ENCODE peak calls at places on chromosomes 5 and 9, in eight cellular contexts. X is left lobe of liver; E is stimulated activated CD4-positive, alpha-beta T cell treated with anti-CD3 and anti-CD28 coated beads, Interleukin-12 subunit alpha, Interleukin-12 subunit beta, amount 100 ng/mL, for 4 hours; H is GM12892; M is cardiac fibroblast; O is AG04449; C is Calu3; V is NCI-H345. D is an unnamed sample.

GRCh38 chr5:110514030-110514429 is 212.4 kb downstream of the TMEM232 start:
- DNase-seq in X (no peak), E (no peak), H (no peak), M (no peak), O (no peak), C (no peak), V (no peak), D (no peak)

GRCh38 chr5:133113331-133114061 is 61.7 kb downstream of the HSPA4 start:
- DNase-seq in X (no peak), E (peak), H (no peak), M (peak), O (no peak), C (no peak), V (no peak), D (no peak)

GRCh38 chr9:129481824-129482511 is 138.9 kb downstream of the C9orf50 start:
- DNase-seq in X (peak), E (no peak), H (no peak), M (peak), O (no peak), C (no peak), V (no peak), D (no peak)

GRCh38 chr9:79431019-79431679 is 140.6 kb upstream of the TLE4 start:
- DNase-seq in X (no peak), E (no peak), H (no peak), M (no peak), O (no peak), C (no peak), V (no peak), D (no peak)

GRCh38 chr5:146681586-146681945 is 165.6 kb upstream of the GPR151 start:
- DNase-seq in X (no peak), E (no peak), H (no peak), M (no peak), O (no peak), C (no peak), V (no peak), D (no peak)

GRCh38 chr9:105932276-105932675 is 237.9 kb downstream of the TMEM38B start:
- DNase-seq in X (no peak), E (no peak), H (no peak), M (no peak), O (no peak), C (no peak), V (no peak), D (no peak)

GRCh38 chr9:89226076-89226475 is 47.5 kb upstream of the SHC3 start:
- DNase-seq in X (no peak), E (no peak), H (no peak), M (peak), O (no peak), C (no peak), V (no peak), D (no peak)

GRCh38 chr5:181133610-181134231 is 2.8 kb upstream of the OR2V1 start:
- DNase-seq in X (peak), E (no peak), H (no peak), M (peak), O (no peak), C (peak), V (no peak), D (no peak)

GRCh38 chr9:88923653-88924284 is 67.5 kb upstream of the S1PR3 start:
- DNase-seq in X (no peak), E (no peak), H (no peak), M (no peak), O (no peak), C (no peak), V (no peak), D (no peak)

GRCh38 chr5:139849942-139850341 is 54.3 kb downstream of the PSD2 start:
- DNase-seq in X (no peak), E (no peak), H (no peak), M (no peak), O (no peak), C (no peak), V (peak), D (no peak)

GRCh38 chr9:4177970-4178758 is 121.7 kb downstream of the GLIS3 start:
- DNase-seq in X (no peak), E (no peak), H (no peak), M (no peak), O (no peak), C (no peak), V (no peak), D (no peak)

GRCh38 chr5:75720882-75721281 is 3.6 kb upstream of the POC5 start:
- DNase-seq in X (peak), E (no peak), H (no peak), M (no peak), O (no peak), C (no peak), V (no peak), D (no peak)

GRCh38 chr5:124408738-124409453 is 337.5 kb downstream of the ZNF608 start:
- DNase-seq in X (no peak), E (no peak), H (no peak), M (no peak), O (no peak), C (no peak), V (no peak), D (no peak)

GRCh38 chr5:78640622-78641021 is 8.0 kb downstream of the LHFPL2 start:
- DNase-seq in X (no peak), E (no peak), H (no peak), M (peak), O (no peak), C (no peak), V (no peak), D (no peak)

GRCh38 chr5:39146831-39147540 is 72.4 kb downstream of the FYB1 start:
- DNase-seq in X (no peak), E (no peak), H (no peak), M (no peak), O (no peak), C (no peak), V (no peak), D (no peak)

GRCh38 chr9:22036866-22037626 is 27.9 kb upstream of the CDKN2B start:
- DNase-seq in X (no peak), E (no peak), H (no peak), M (peak), O (no peak), C (no peak), V (no peak), D (no peak)

GRCh38 chr5:175896641-175897040 is 25.3 kb downstream of the CPLX2 start:
- DNase-seq in X (no peak), E (no peak), H (no peak), M (no peak), O (no peak), C (no peak), V (no peak), D (no peak)

GRCh38 chr5:8943301-8943700 is 602.6 kb downstream of the SEMA5A start:
- DNase-seq in X (no peak), E (no peak), H (no peak), M (peak), O (no peak), C (no peak), V (no peak), D (no peak)

GRCh38 chr5:27158171-27158570 is 119.8 kb upstream of the CDH9 start:
- DNase-seq in X (no peak), E (no peak), H (no peak), M (no peak), O (no peak), C (no peak), V (no peak), D (no peak)

GRCh38 chr5:123035320-123035949 is 1.1 kb downstream of the PPIC start:
- DNase-seq in X (peak), E (no peak), H (no peak), M (peak), O (no peak), C (peak), V (peak), D (no peak)

GRCh38 chr9:133484671-133485437 is 6.0 kb upstream of the SLC2A6 start:
- DNase-seq in X (no peak), E (no peak), H (no peak), M (no peak), O (no peak), C (peak), V (no peak), D (no peak)

GRCh38 chr5:94830520-94830919 is 212.1 kb downstream of the SLF1 start:
- DNase-seq in X (no peak), E (no peak), H (no peak), M (peak), O (no peak), C (no peak), V (no peak), D (no peak)

GRCh38 chr5:139955053-139955605 is 88.0 kb downstream of the NRG2 start:
- DNase-seq in X (no peak), E (no peak), H (no peak), M (no peak), O (no peak), C (no peak), V (no peak), D (no peak)

GRCh38 chr9:127224883-127225739 is 39.5 kb upstream of the GARNL3 start:
- DNase-seq in X (peak), E (peak), H (peak), M (peak), O (no peak), C (peak), V (peak), D (peak)

GRCh38 chr9:71058660-71059059 is 62.8 kb downstream of the TRPM3 start:
- DNase-seq in X (no peak), E (no peak), H (no peak), M (no peak), O (no peak), C (no peak), V (no peak), D (no peak)

GRCh38 chr9:114049453-114050225 is 28.5 kb downstream of the AMBP start:
- DNase-seq in X (peak), E (no peak), H (no peak), M (no peak), O (no peak), C (no peak), V (no peak), D (no peak)